ENCODE peak calls at places on chromosomes 7 and 10, in five cellular contexts. O, I, G, R and Z are unnamed samples.

GRCh38 chr7:122532406-122533269 is 166.3 kb downstream of the RNF133 start:
- DNase-seq in R (no peak), O (no peak), G (no peak), I (peak; percentile 4), Z (no peak)

GRCh38 chr7:103521917-103522316 is 75.9 kb upstream of the SLC26A5 start:
- DNase-seq in O (no peak), G (no peak), I (no peak), R (no peak), Z (no peak)

GRCh38 chr10:75402486-75403143 is 1.1 kb upstream of the ZNF503 start:
- DNase-seq in O (peak; percentile 42), I (no peak), R (peak; percentile 72), G (peak; percentile 80), Z (peak; percentile 63)

GRCh38 chr10:22229756-22230330 is 12.0 kb upstream of the EBLN1 start:
- DNase-seq in O (no peak), I (no peak), G (no peak), R (no peak), Z (no peak)

GRCh38 chr7:131052285-131052942 is 275.3 kb upstream of the MKLN1 start:
- DNase-seq in O (no peak), I (no peak), R (no peak), G (no peak), Z (no peak)

GRCh38 chr7:102912742-102913141 is at the start of gene LRRC17:
- DNase-seq in O (no peak), I (no peak), G (no peak), R (peak; percentile 50), Z (no peak)

GRCh38 chr10:19683965-19684364 is 132.3 kb upstream of the PLXDC2 start:
- DNase-seq in I (no peak), R (no peak), G (no peak), O (no peak), Z (no peak)

GRCh38 chr10:52615756-52616419 is 156.7 kb downstream of the MBL2 start:
- DNase-seq in R (no peak), O (no peak), G (no peak), I (no peak), Z (no peak)

GRCh38 chr10:86900955-86901354 is 56.5 kb downstream of the MMRN2 start:
- DNase-seq in G (no peak), I (no peak), R (peak; percentile 66), O (peak; percentile 68), Z (no peak)

GRCh38 chr7:138388673-138389491 is 71.2 kb upstream of the TRIM24 start:
- DNase-seq in I (peak; percentile 98), O (no peak), G (peak; percentile 62), R (no peak), Z (no peak)

GRCh38 chr7:65832281-65832680 is 40.6 kb upstream of the VKORC1L1 start:
- DNase-seq in R (no peak), G (peak; percentile 29), I (no peak), O (no peak), Z (no peak)

GRCh38 chr10:110525349-110526260 is 27.9 kb downstream of the DUSP5 start:
- DNase-seq in G (peak; percentile 63), I (no peak), O (no peak), R (no peak), Z (no peak)

GRCh38 chr10:73650537-73651331 is 5.1 kb downstream of the SYNPO2L start:
- DNase-seq in O (no peak), I (no peak), G (no peak), R (no peak), Z (no peak)

GRCh38 chr10:29647483-29647882 is 12.7 kb upstream of the SVIL start:
- DNase-seq in I (no peak), G (no peak), R (no peak), O (no peak), Z (no peak)

GRCh38 chr10:28807760-28808613 is 130.7 kb downstream of the BAMBI start:
- DNase-seq in I (peak; percentile 60), O (no peak), R (no peak), G (no peak), Z (no peak)

GRCh38 chr7:1709900-1710299 is 39.8 kb downstream of the ELFN1 start:
- DNase-seq in O (no peak), G (peak; percentile 45), R (no peak), I (no peak), Z (no peak)

GRCh38 chr10:92756233-92757065 is 66.7 kb downstream of the HHEX start:
- DNase-seq in O (no peak), G (peak; percentile 25), R (no peak), I (peak; percentile 92), Z (peak; percentile 76)

GRCh38 chr10:9951481-9952257 is 1066.0 kb upstream of the CELF2 start:
- DNase-seq in O (no peak), R (no peak), I (no peak), G (no peak), Z (no peak)

GRCh38 chr10:33337335-33337854 is 2.9 kb upstream of the NRP1 start:
- DNase-seq in I (no peak), G (peak; percentile 48), O (no peak), R (peak; percentile 47), Z (no peak)

GRCh38 chr7:1762238-1762945 is 92.3 kb downstream of the ELFN1 start:
- DNase-seq in G (no peak), O (no peak), R (no peak), I (no peak), Z (peak; percentile 9)

GRCh38 chr7:158109364-158110033 is 478.1 kb downstream of the PTPRN2 start:
- DNase-seq in I (no peak), R (no peak), O (peak; percentile 4), G (peak; percentile 12), Z (no peak)

GRCh38 chr7:70259497-70259896 is 661.2 kb downstream of the AUTS2 start:
- DNase-seq in G (no peak), O (no peak), R (no peak), I (no peak), Z (no peak)

GRCh38 chr7:29375641-29376562 is 181.3 kb downstream of the CHN2 start:
- DNase-seq in I (peak; percentile 71), G (peak; percentile 5), O (peak; percentile 68), R (no peak), Z (peak; percentile 90)

GRCh38 chr7:339696-340095 is 49.7 kb downstream of the FOXL3 start:
- DNase-seq in R (no peak), O (no peak), I (no peak), G (no peak), Z (no peak)

GRCh38 chr10:70565556-70566514 is 36.7 kb downstream of the PRF1 start:
- DNase-seq in I (no peak), G (no peak), O (no peak), R (peak; percentile 23), Z (no peak)

GRCh38 chr7:55132890-55133551 is 114.2 kb downstream of the EGFR start:
- DNase-seq in G (peak; percentile 91), O (peak; percentile 65), I (peak; percentile 75), R (no peak), Z (no peak)

GRCh38 chr7:129502708-129503685 is 666 bp downstream of the SMKR1 start:
- DNase-seq in G (peak; percentile 21), I (no peak), O (peak; percentile 25), R (no peak), Z (peak; percentile 18)

GRCh38 chr7:151868805-151869188 is 8.1 kb downstream of the PRKAG2 start:
- DNase-seq in I (no peak), O (no peak), R (no peak), G (no peak), Z (no peak)

GRCh38 chr10:68553138-68553537 is 7.0 kb upstream of the TET1 start:
- DNase-seq in G (no peak), O (no peak), I (no peak), R (no peak), Z (no peak)

GRCh38 chr7:88361357-88361756 is 54.7 kb upstream of the STEAP4 start:
- DNase-seq in I (no peak), O (no peak), G (no peak), R (no peak), Z (no peak)

GRCh38 chr10:4498763-4499251 is 327.2 kb upstream of the AKR1E2 start:
- DNase-seq in O (no peak), R (no peak), I (no peak), G (no peak), Z (no peak)

GRCh38 chr10:68074775-68075549 is at the start of gene HERC4:
- DNase-seq in O (peak; percentile 94), G (peak; percentile 94), I (peak; percentile 83), R (peak; percentile 96), Z (peak; percentile 97)

GRCh38 chr7:5766321-5766761 is 15.1 kb downstream of the RNF216 start:
- DNase-seq in G (no peak), R (no peak), I (no peak), O (no peak), Z (no peak)

GRCh38 chr10:48439581-48440041 is 133.1 kb downstream of the MAPK8 start:
- DNase-seq in I (peak; percentile 65), R (peak; percentile 64), G (no peak), O (no peak), Z (peak; percentile 72)

GRCh38 chr7:44769381-44770209 is 20.9 kb downstream of the ZMIZ2 start:
- DNase-seq in R (no peak), G (no peak), O (no peak), I (no peak), Z (no peak)

GRCh38 chr10:114259825-114260224 is 20.8 kb downstream of the VWA2 start:
- DNase-seq in G (no peak), O (no peak), R (peak; percentile 58), I (no peak), Z (no peak)

DNA sequence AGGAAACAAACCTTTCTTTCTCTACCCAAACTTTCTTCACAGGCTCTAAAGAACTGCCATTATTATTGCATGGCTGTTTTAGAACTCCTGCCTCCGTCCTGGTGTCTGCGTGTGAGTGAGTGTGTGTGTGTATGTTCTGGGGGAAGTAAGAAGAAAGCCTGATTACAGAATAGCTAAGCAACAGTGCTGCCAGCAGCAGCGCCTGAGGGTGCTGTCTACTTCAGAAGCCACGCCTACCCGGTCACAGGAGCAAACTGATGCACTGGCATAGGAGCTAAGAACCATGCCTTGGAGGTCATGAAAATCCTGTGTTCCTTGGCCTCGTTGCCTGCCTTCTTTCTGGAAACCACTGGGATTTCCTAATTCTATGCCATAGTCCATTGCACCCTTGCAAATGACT is 25.2 kb downstream of the LIPK start:
- DNase-seq in G (no peak), R (no peak), O (peak; percentile 66), I (no peak), Z (no peak)
- H3K27ac ChIP-seq in G (no peak overlapping the region), R (no peak overlapping the region), O (no peak overlapping the region), I (no peak overlapping the region), Z (no peak overlapping the region)

GRCh38 chr7:107242267-107242666 is 73.5 kb downstream of the HBP1 start:
- DNase-seq in O (no peak), R (no peak), I (no peak), G (no peak), Z (no peak)
- TF ChIP-seq POLR2A in O (no peak), R (no peak), I (no peak), G (no peak), Z (no peak)

GRCh38 chr7:141685285-141686035 is 16.5 kb downstream of the DENND11 start:
- DNase-seq in O (no peak), R (no peak), G (no peak), I (no peak), Z (no peak)
- H3K27ac ChIP-seq in O (no peak overlapping the region), R (no peak overlapping the region), G (no peak overlapping the region), I (no peak overlapping the region), Z (no peak overlapping the region)

GRCh38 chr10:89074120-89074519 is 83.5 kb downstream of the FAS start:
- DNase-seq in I (no peak), R (peak; percentile 80), G (no peak), O (peak; percentile 63), Z (no peak)
- TF ChIP-seq POLR2A in I (no peak), R (no peak), G (no peak), O (no peak), Z (no peak)